ENCODE peak calls at places on chromosomes 4 and X, in five cellular contexts. L is GM06990, P is AG09309, X is cardiac fibroblast, U is BE2C. F is an unnamed sample.

GRCh38 chr4:176565044-176565443 is 227.7 kb downstream of the VEGFC start:
- DNase-seq in L (no peak), P (no peak), X (peak), U (no peak), F (no peak)

GRCh38 chr4:25863906-25864418 is 1.2 kb upstream of the SEL1L3 start:
- DNase-seq in L (no peak), P (no peak), X (no peak), U (no peak), F (no peak)

GRCh38 chrX:149937881-149938426 is 337 bp downstream of the EOLA2 start:
- DNase-seq in L (no peak), P (no peak), X (peak), U (peak), F (no peak)

GRCh38 chr4:70356185-70356584 is 4.4 kb upstream of the SMR3A start:
- DNase-seq in L (no peak), P (no peak), X (no peak), U (no peak), F (no peak)

GRCh38 chr4:134308910-134309309 is 107.3 kb upstream of the PABPC4L start:
- DNase-seq in L (no peak), P (no peak), X (no peak), U (no peak), F (no peak)

GRCh38 chr4:972651-973424 is 531 bp downstream of the DGKQ start:
- DNase-seq in L (peak), P (no peak), X (peak), U (no peak), F (no peak)

GRCh38 chr4:2418652-2419571 is at the start of gene CFAP99:
- DNase-seq in L (peak), P (peak), X (peak), U (peak), F (peak)

GRCh38 chrX:149916745-149917392 is 12.5 kb upstream of the HSFX4 start:
- DNase-seq in L (no peak), P (no peak), X (no peak), U (no peak), F (no peak)

GRCh38 chr4:114658179-114658578 is 59.6 kb downstream of the UGT8 start:
- DNase-seq in L (no peak), P (no peak), X (no peak), U (no peak), F (no peak)

GRCh38 chr4:122854860-122855259 is 28.2 kb downstream of the FGF2 start:
- DNase-seq in L (no peak), P (no peak), X (no peak), U (no peak), F (no peak)

GRCh38 chrX:33339219-33339618 is 127.9 kb upstream of the DMD start:
- DNase-seq in L (no peak), P (no peak), X (peak), U (peak), F (no peak)

GRCh38 chr4:98828801-98829200 is 100.1 kb downstream of the EIF4E start:
- DNase-seq in L (no peak), P (no peak), X (peak), U (peak), F (no peak)

GRCh38 chrX:135327299-135327698 is 18.0 kb downstream of the ETDC start:
- DNase-seq in L (no peak), P (peak), X (peak), U (no peak), F (peak)

GRCh38 chrX:37361596-37361995 is 12.4 kb downstream of the PRRG1 start:
- DNase-seq in L (no peak), P (no peak), X (peak), U (no peak), F (peak)

GRCh38 chr4:75605928-75606327 is 24.4 kb downstream of the CDKL2 start:
- DNase-seq in L (no peak), P (no peak), X (no peak), U (no peak), F (no peak)

GRCh38 chrX:9988762-9989161 is 21.6 kb downstream of the CLDN34 start:
- DNase-seq in L (no peak), P (no peak), X (peak), U (no peak), F (no peak)

GRCh38 chr4:152102184-152103000 is 341.6 kb upstream of the GATB start:
- DNase-seq in L (no peak), P (no peak), X (peak), U (no peak), F (no peak)

DNA sequence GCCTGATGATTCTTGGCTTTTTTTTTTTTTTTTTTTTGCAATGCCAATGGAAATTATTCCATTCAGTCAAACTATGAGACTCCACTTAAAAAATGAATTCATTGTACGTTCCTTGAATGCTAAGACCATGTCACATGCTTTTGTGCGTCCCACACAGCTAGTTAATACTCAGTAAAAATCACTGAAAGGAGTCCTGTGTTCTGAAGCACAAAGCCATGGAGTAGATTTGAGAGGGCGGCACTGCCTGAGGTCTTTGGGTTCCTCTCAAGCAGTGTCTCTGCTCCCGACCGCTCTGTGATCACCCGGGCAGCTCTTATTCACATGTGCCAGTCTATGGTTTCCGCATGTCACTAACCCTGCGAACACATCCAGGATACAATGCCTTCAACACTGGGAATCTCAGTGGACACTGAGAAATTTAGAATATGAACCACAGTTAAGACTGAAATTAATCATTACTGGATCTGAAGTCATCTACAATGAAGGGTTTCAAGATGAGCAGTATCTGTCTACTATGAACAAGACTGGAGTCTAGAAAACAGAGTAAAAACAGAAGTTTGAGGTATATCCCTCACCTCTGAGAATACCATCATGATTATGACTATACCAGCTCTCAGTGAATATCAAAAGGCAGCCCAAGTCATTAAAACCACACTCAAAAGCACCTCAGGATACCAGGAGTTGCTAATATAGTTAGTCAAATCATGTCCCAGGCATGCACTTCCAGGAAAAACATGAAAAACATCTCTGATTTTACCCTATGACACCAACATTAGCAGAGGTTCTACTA is 193.0 kb downstream of the MGST2 start:
- DNase-seq in L (peak), P (no peak), X (no peak), U (no peak), F (no peak)
- H3K4me3 ChIP-seq in L (no peak), P (no peak), X (no peak), U (no peak), F (no peak)

GRCh38 chr4:182969651-182970279 is 52.6 kb upstream of the DCTD start:
- DNase-seq in L (no peak), P (no peak), X (no peak), U (no peak), F (no peak)

GRCh38 chr4:182971702-182972101 is 54.5 kb upstream of the DCTD start:
- DNase-seq in L (no peak), P (no peak), X (no peak), U (no peak), F (no peak)

GRCh38 chr4:182975806-182976205 is 58.6 kb upstream of the DCTD start:
- DNase-seq in L (peak), P (peak), X (peak), U (peak), F (peak)

GRCh38 chr4:182968917-182969650 is 51.9 kb upstream of the DCTD start:
- DNase-seq in L (no peak), P (no peak), X (no peak), U (no peak), F (no peak)

GRCh38 chr4:182973421-182974340 is 56.5 kb upstream of the DCTD start:
- DNase-seq in L (no peak), P (no peak), X (peak), U (no peak), F (no peak)
- H3K4me3 ChIP-seq in L (no peak), P (no peak), X (no peak), U (no peak), F (no peak)

GRCh38 chrX:1210844-1211243 is 1.6 kb downstream of the CRLF2 start:
- DNase-seq in L (no peak), P (no peak), X (no peak), U (no peak), F (no peak)

GRCh38 chrX:1207496-1208025 is 4.9 kb downstream of the CRLF2 start:
- DNase-seq in L (no peak), P (no peak), X (no peak), U (no peak), F (no peak)

GRCh38 chrX:1202251-1202650 is 10.2 kb downstream of the CRLF2 start:
- DNase-seq in L (no peak), P (no peak), X (no peak), U (no peak), F (no peak)

GRCh38 chrX:1205681-1206611 is 6.5 kb downstream of the CRLF2 start:
- DNase-seq in L (peak), P (peak), X (peak), U (no peak), F (peak)
- H3K4me3 ChIP-seq in L (no peak), P (no peak), X (no peak), U (no peak), F (peak)

GRCh38 chrX:2707334-2707760 is 16.3 kb downstream of the CD99 start:
- DNase-seq in L (peak), P (no peak), X (peak), U (peak), F (peak)
- H3K4me3 ChIP-seq in L (peak), P (no peak), X (no peak), U (no peak), F (peak)

GRCh38 chrX:48890296-48890925 is 7.2 kb downstream of the TIMM17B start:
- DNase-seq in L (no peak), P (no peak), X (no peak), U (no peak), F (no peak)
- H3K4me3 ChIP-seq in L (peak), P (no peak), X (no peak), U (peak), F (peak)

DNA sequence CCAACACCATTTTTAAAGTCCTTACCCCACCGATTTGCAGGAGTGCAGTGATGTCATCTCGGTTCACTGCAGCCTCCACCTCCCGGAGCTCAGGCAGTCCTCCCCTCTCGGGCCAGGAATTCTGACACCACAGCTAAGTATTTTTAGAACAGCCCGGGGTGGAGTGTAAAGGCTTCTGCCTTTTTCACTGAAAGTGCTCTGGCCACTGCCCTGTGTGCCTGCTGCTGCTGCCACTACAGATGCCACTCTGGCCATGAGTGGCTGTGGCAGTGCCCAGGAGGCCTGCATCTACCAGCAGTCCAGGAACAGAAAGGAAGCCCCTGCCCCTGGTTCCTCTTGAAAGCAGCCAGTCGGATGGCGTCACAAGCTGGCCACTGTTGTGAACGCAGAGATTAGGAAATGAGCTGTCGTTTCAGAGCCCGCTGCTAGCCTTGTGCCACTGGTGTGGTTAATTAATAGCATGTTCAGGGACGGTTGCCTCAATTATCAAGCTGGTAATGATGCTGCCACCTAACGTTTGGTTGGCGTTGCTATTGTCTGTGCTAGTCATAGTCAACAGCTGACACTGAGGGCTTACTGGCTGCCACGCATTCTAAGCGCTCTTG is 23.6 kb upstream of the TBC1D14 start:
- DNase-seq in L (no peak), P (peak), X (peak), U (no peak), F (no peak)
- H3K4me3 ChIP-seq in L (no peak), P (no peak), X (no peak), U (no peak), F (no peak)